ENCODE peak calls at places on chromosomes 11 and 22, in four cellular contexts. One of them, this sample, is unnamed.

GRCh38 chr11:62552931-62553838 is 6.6 kb upstream of the AHNAK start:
- DNase-seq in cardiac muscle cell: peak
- DNase-seq in ovary: peak
- DNase-seq in fibroblast of lung: peak
- DNase-seq in this sample: peak

GRCh38 chr11:5736396-5736795 is at the start of gene OR56B1:
- DNase-seq in cardiac muscle cell: no peak
- DNase-seq in ovary: no peak
- DNase-seq in fibroblast of lung: no peak
- DNase-seq in this sample: no peak

GRCh38 chr22:40542821-40543540 is 93.5 kb downstream of the MRTFA start:
- DNase-seq in cardiac muscle cell: no peak
- DNase-seq in ovary: no peak
- DNase-seq in fibroblast of lung: peak
- DNase-seq in this sample: no peak

GRCh38 chr22:22357024-22357868 is 112.7 kb downstream of the VPREB1 start:
- DNase-seq in cardiac muscle cell: peak
- DNase-seq in ovary: peak
- DNase-seq in fibroblast of lung: peak
- DNase-seq in this sample: peak

GRCh38 chr11:46659908-46660307 is 40.5 kb downstream of the ARHGAP1 start:
- DNase-seq in cardiac muscle cell: no peak
- DNase-seq in ovary: no peak
- DNase-seq in fibroblast of lung: peak
- DNase-seq in this sample: peak

GRCh38 chr22:50267591-50268390 is 2.4 kb downstream of the MAPK11 start:
- DNase-seq in cardiac muscle cell: peak
- DNase-seq in ovary: peak
- DNase-seq in fibroblast of lung: peak
- DNase-seq in this sample: no peak

GRCh38 chr22:17119481-17120202 is 1.5 kb downstream of the TMEM121B start:
- DNase-seq in cardiac muscle cell: no peak
- DNase-seq in ovary: no peak
- DNase-seq in fibroblast of lung: peak
- DNase-seq in this sample: no peak

GRCh38 chr22:44450503-44450902 is 47.5 kb downstream of the RTL6 start:
- DNase-seq in cardiac muscle cell: no peak
- DNase-seq in ovary: no peak
- DNase-seq in fibroblast of lung: no peak
- DNase-seq in this sample: no peak

GRCh38 chr11:8768625-8769333 is 86.2 kb downstream of the RPL27A start:
- DNase-seq in cardiac muscle cell: no peak
- DNase-seq in ovary: no peak
- DNase-seq in fibroblast of lung: peak
- DNase-seq in this sample: no peak
- H3K27ac ChIP-seq in cardiac muscle cell: no peak
- H3K27ac ChIP-seq in ovary: no peak
- H3K27ac ChIP-seq in fibroblast of lung: peak
- H3K27ac ChIP-seq in this sample: peak

GRCh38 chr11:76564400-76564799 is 106.1 kb downstream of the LRRC32 start:
- DNase-seq in cardiac muscle cell: no peak
- DNase-seq in ovary: no peak
- DNase-seq in fibroblast of lung: no peak
- DNase-seq in this sample: no peak
- TF ChIP-seq CTCF in cardiac muscle cell: no peak
- TF ChIP-seq CTCF in ovary: no peak
- TF ChIP-seq CTCF in fibroblast of lung: no peak
- TF ChIP-seq CTCF in this sample: no peak

DNA sequence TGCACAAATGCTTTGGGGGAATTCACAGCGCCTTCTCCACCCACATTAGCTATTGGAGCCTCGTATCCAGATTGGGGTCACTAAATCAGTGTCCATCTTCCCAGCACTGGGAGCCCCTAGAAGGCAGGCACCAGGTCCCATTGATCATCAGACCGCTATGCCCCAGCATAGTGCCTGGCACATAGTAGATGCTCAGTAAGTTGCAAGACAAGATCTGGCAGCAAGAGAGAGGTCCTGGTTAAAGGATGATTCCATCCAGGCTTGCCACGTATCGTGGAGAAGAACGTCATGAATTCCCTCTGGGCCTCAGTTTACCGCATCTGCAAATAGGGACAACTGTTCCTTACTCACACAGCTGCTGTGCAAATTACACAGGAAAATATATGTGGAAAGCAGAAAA is 1.7 kb downstream of the TMEM184B start:
- DNase-seq in cardiac muscle cell: no peak
- DNase-seq in ovary: no peak
- DNase-seq in fibroblast of lung: no peak
- DNase-seq in this sample: no peak
- H3K27ac ChIP-seq in cardiac muscle cell: no peak
- H3K27ac ChIP-seq in ovary: peak
- H3K27ac ChIP-seq in fibroblast of lung: peak
- H3K27ac ChIP-seq in this sample: no peak

DNA sequence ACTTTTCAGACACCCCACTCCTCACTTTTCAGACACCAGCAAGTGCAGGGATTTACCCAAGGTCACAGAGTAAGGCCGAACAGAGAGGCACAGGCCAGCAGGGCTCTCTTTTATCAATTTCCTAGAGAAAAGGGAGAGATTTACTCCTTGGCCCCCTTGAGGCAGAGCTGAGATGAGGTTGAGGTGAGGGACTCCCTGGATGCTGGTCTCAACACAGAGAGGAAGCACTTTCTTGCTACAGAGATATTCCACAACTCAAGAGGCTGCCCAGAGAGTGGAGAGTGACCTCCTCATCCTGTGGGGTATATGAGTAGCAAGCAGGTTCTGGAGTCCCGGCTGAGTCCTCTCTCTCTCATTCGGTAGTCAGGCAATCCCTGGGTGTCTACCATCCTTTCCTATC is 2.0 kb upstream of the ARHGEF17 start:
- DNase-seq in cardiac muscle cell: no peak
- DNase-seq in ovary: no peak
- DNase-seq in fibroblast of lung: no peak
- DNase-seq in this sample: no peak
- TF ChIP-seq CTCF in cardiac muscle cell: peak
- TF ChIP-seq CTCF in ovary: no peak
- TF ChIP-seq CTCF in fibroblast of lung: peak
- TF ChIP-seq CTCF in this sample: peak

GRCh38 chr11:1382831-1383607 is 6.7 kb upstream of the BRSK2 start:
- DNase-seq in cardiac muscle cell: peak
- DNase-seq in ovary: peak
- DNase-seq in fibroblast of lung: peak
- DNase-seq in this sample: peak
- H3K27ac ChIP-seq in cardiac muscle cell: no peak
- H3K27ac ChIP-seq in ovary: no peak
- H3K27ac ChIP-seq in fibroblast of lung: no peak
- H3K27ac ChIP-seq in this sample: peak

DNA sequence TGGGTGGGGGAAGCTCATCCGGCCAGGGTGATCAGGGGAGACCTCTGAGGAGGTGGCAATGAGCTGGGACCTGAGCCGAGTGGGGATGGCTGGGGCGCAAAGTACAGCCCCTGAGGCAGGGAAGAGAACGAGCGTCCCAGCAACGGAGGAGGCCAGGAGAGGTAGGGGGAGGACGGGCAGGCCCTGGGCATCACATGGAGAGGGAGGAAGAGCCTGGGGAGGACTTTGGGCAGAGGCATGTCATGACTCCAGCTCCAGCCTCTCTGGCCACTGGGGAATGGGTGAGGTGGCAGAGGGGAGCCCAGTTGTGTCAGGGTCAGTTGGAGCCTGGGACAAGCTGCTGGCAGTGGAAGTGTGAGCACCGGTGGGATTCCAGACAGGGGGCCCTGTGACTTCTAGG is 11.5 kb downstream of the PMM1 start:
- DNase-seq in cardiac muscle cell: no peak
- DNase-seq in ovary: peak
- DNase-seq in fibroblast of lung: no peak
- DNase-seq in this sample: no peak
- TF ChIP-seq CTCF in cardiac muscle cell: no peak
- TF ChIP-seq CTCF in ovary: no peak
- TF ChIP-seq CTCF in fibroblast of lung: no peak
- TF ChIP-seq CTCF in this sample: no peak

GRCh38 chr22:30014244-30014643 is 66.0 kb upstream of the HORMAD2 start:
- DNase-seq in cardiac muscle cell: no peak
- DNase-seq in ovary: no peak
- DNase-seq in fibroblast of lung: no peak
- DNase-seq in this sample: no peak
- H3K27ac ChIP-seq in cardiac muscle cell: no peak
- H3K27ac ChIP-seq in ovary: no peak
- H3K27ac ChIP-seq in fibroblast of lung: no peak
- H3K27ac ChIP-seq in this sample: no peak

This sample was measured in AG04450.